ENCODE peak calls at places on chromosomes 1 and 21, in five cellular contexts. K is PC-3; J is COLO829; X is left lung; N is activated CD8-positive, alpha-beta memory T cell treated with anti-CD3 and anti-CD28 coated beads, Interleukin-2, amount 50 U/mL, for 48 hours. I is an unnamed sample.

GRCh38 chr1:60171793-60172192 is 98.2 kb upstream of the C1orf87 start:
- DNase-seq in K (peak), X (no peak), J (no peak), N (no peak), I (no peak)

GRCh38 chr1:159229896-159230295 is 25.2 kb downstream of the ACKR1 start:
- DNase-seq in K (peak), X (no peak), N (no peak), J (peak), I (no peak)

GRCh38 chr21:42174173-42174572 is 44.8 kb upstream of the ABCG1 start:
- DNase-seq in N (peak), K (no peak), X (no peak), J (no peak), I (no peak)

GRCh38 chr1:237702161-237702560 is 188.6 kb downstream of the ZP4 start:
- DNase-seq in J (no peak), K (no peak), N (no peak), X (no peak), I (no peak)

GRCh38 chr1:115838426-115838804 is 2.5 kb downstream of the NHLH2 start:
- DNase-seq in N (no peak), J (no peak), X (peak), K (no peak), I (no peak)

GRCh38 chr1:205073511-205073910 is 10.7 kb downstream of the TMEM81 start:
- DNase-seq in X (peak), J (no peak), K (peak), N (peak), I (no peak)

GRCh38 chr1:61097326-61097725 is 15.0 kb downstream of the NFIA start:
- DNase-seq in K (peak), J (no peak), X (no peak), N (no peak), I (no peak)

GRCh38 chr21:14956826-14957225 is 108.0 kb downstream of the NRIP1 start:
- DNase-seq in N (no peak), K (peak), X (no peak), J (no peak), I (no peak)

GRCh38 chr21:36539434-36540150 is 59.7 kb upstream of the CLDN14 start:
- DNase-seq in X (no peak), K (no peak), N (peak), J (no peak), I (no peak)

GRCh38 chr1:174726167-174726879 is 273.4 kb upstream of the CACYBP start:
- DNase-seq in N (no peak), J (peak), K (peak), X (no peak), I (no peak)

GRCh38 chr1:15617874-15618684 is 821 bp downstream of the DDI2 start:
- DNase-seq in N (no peak), J (no peak), K (peak), X (no peak), I (peak)

GRCh38 chr1:68442822-68443556 is 6.8 kb downstream of the RPE65 start:
- DNase-seq in J (peak), X (no peak), K (peak), N (no peak), I (no peak)

GRCh38 chr1:14571810-14572767 is 26.4 kb upstream of the KAZN start:
- DNase-seq in K (peak), J (no peak), X (no peak), N (no peak), I (no peak)

GRCh38 chr1:165884009-165884689 is 56.7 kb downstream of the UCK2 start:
- DNase-seq in K (no peak), N (no peak), X (no peak), J (no peak), I (no peak)

GRCh38 chr1:53293123-53293522 is 34.7 kb downstream of the LRP8 start:
- DNase-seq in J (no peak), X (no peak), K (peak), N (no peak), I (no peak)

GRCh38 chr1:182366596-182366995 is 25.0 kb downstream of the GLUL start:
- DNase-seq in N (no peak), K (no peak), J (no peak), X (no peak), I (no peak)

GRCh38 chr1:19405761-19406481 is 79.4 kb downstream of the CAPZB start:
- DNase-seq in N (no peak), J (no peak), X (no peak), K (no peak), I (no peak)

I was measured in right lobe of liver.